ENCODE peak calls at places on chromosomes 16 and 17, in five cellular contexts. One of them, this sample, is unnamed.

GRCh38 chr16:67264866-67265265 is 14.5 kb upstream of the PLEKHG4 start:
- DNase-seq in astrocyte of the spinal cord: no peak
- DNase-seq in tibial nerve: no peak
- DNase-seq in H9: no peak
- DNase-seq in foreskin keratinocyte: no peak
- DNase-seq in this sample: no peak

GRCh38 chr17:10119203-10120112 is 78.9 kb downstream of the GAS7 start:
- DNase-seq in astrocyte of the spinal cord: no peak
- DNase-seq in tibial nerve: no peak
- DNase-seq in H9: peak; percentile 91
- DNase-seq in foreskin keratinocyte: peak; percentile 43
- DNase-seq in this sample: peak; percentile 71

GRCh38 chr17:73733527-73733926 is 89.3 kb upstream of the SDK2 start:
- DNase-seq in astrocyte of the spinal cord: no peak
- DNase-seq in tibial nerve: no peak
- DNase-seq in H9: no peak
- DNase-seq in foreskin keratinocyte: no peak
- DNase-seq in this sample: no peak

GRCh38 chr17:13352747-13353415 is 248.8 kb downstream of the HS3ST3A1 start:
- DNase-seq in astrocyte of the spinal cord: no peak
- DNase-seq in tibial nerve: no peak
- DNase-seq in H9: no peak
- DNase-seq in foreskin keratinocyte: no peak
- DNase-seq in this sample: no peak

GRCh38 chr16:30561212-30561816 is 3.1 kb upstream of the ZNF764 start:
- DNase-seq in astrocyte of the spinal cord: no peak
- DNase-seq in tibial nerve: no peak
- DNase-seq in H9: peak; percentile 48
- DNase-seq in foreskin keratinocyte: no peak
- DNase-seq in this sample: no peak

GRCh38 chr16:8646271-8646670 is 24.8 kb downstream of the METTL22 start:
- DNase-seq in astrocyte of the spinal cord: no peak
- DNase-seq in tibial nerve: no peak
- DNase-seq in H9: no peak
- DNase-seq in foreskin keratinocyte: no peak
- DNase-seq in this sample: no peak

GRCh38 chr17:68697850-68698313 is 96.7 kb upstream of the FAM20A start:
- DNase-seq in astrocyte of the spinal cord: peak; percentile 51
- DNase-seq in tibial nerve: no peak
- DNase-seq in H9: no peak
- DNase-seq in foreskin keratinocyte: peak; percentile 81
- DNase-seq in this sample: no peak

GRCh38 chr17:49853470-49854015 is 5.7 kb upstream of the TAC4 start:
- DNase-seq in astrocyte of the spinal cord: no peak
- DNase-seq in tibial nerve: no peak
- DNase-seq in H9: no peak
- DNase-seq in foreskin keratinocyte: no peak
- DNase-seq in this sample: no peak

GRCh38 chr16:50953266-50953665 is 197.8 kb downstream of the SALL1 start:
- DNase-seq in astrocyte of the spinal cord: no peak
- DNase-seq in tibial nerve: no peak
- DNase-seq in H9: no peak
- DNase-seq in foreskin keratinocyte: no peak
- DNase-seq in this sample: no peak

GRCh38 chr16:28149016-28149888 is 62.5 kb downstream of the XPO6 start:
- DNase-seq in astrocyte of the spinal cord: no peak
- DNase-seq in tibial nerve: no peak
- DNase-seq in H9: no peak
- DNase-seq in foreskin keratinocyte: no peak
- DNase-seq in this sample: no peak

GRCh38 chr17:73069846-73070245 is 22.6 kb downstream of the SLC39A11 start:
- DNase-seq in astrocyte of the spinal cord: no peak
- DNase-seq in tibial nerve: no peak
- DNase-seq in H9: no peak
- DNase-seq in foreskin keratinocyte: no peak
- DNase-seq in this sample: no peak

GRCh38 chr16:19929062-19929511 is 44.4 kb upstream of the GPRC5B start:
- DNase-seq in astrocyte of the spinal cord: no peak
- DNase-seq in tibial nerve: no peak
- DNase-seq in H9: peak; percentile 10
- DNase-seq in foreskin keratinocyte: no peak
- DNase-seq in this sample: no peak

GRCh38 chr17:66644311-66644710 is 190.6 kb upstream of the CACNG5 start:
- DNase-seq in astrocyte of the spinal cord: peak; percentile 40
- DNase-seq in tibial nerve: no peak
- DNase-seq in H9: no peak
- DNase-seq in foreskin keratinocyte: no peak
- DNase-seq in this sample: no peak

GRCh38 chr17:73593249-73593965 is 50.8 kb downstream of the SDK2 start:
- DNase-seq in astrocyte of the spinal cord: no peak
- DNase-seq in tibial nerve: no peak
- DNase-seq in H9: no peak
- DNase-seq in foreskin keratinocyte: no peak
- DNase-seq in this sample: no peak

GRCh38 chr16:27083861-27084261 is 17.1 kb downstream of the C16orf82 start:
- DNase-seq in astrocyte of the spinal cord: no peak
- DNase-seq in tibial nerve: no peak
- DNase-seq in H9: peak; percentile 84
- DNase-seq in foreskin keratinocyte: no peak
- DNase-seq in this sample: no peak

GRCh38 chr17:82424001-82424862 is 5.8 kb upstream of the OGFOD3 start:
- DNase-seq in astrocyte of the spinal cord: peak; percentile 24
- DNase-seq in tibial nerve: peak; percentile 50
- DNase-seq in H9: peak; percentile 69
- DNase-seq in foreskin keratinocyte: no peak
- DNase-seq in this sample: no peak

GRCh38 chr17:44221862-44222111 is 2.3 kb upstream of the UBTF start:
- DNase-seq in astrocyte of the spinal cord: no peak
- DNase-seq in tibial nerve: no peak
- DNase-seq in H9: no peak
- DNase-seq in foreskin keratinocyte: no peak
- DNase-seq in this sample: no peak

GRCh38 chr17:74215332-74215727 is 2.0 kb downstream of the TTYH2 start:
- DNase-seq in astrocyte of the spinal cord: no peak
- DNase-seq in tibial nerve: no peak
- DNase-seq in H9: no peak
- DNase-seq in foreskin keratinocyte: no peak
- DNase-seq in this sample: no peak

GRCh38 chr17:8913879-8914278 is 46.4 kb upstream of the PIK3R6 start:
- DNase-seq in astrocyte of the spinal cord: no peak
- DNase-seq in tibial nerve: no peak
- DNase-seq in H9: no peak
- DNase-seq in foreskin keratinocyte: no peak
- DNase-seq in this sample: no peak

GRCh38 chr16:23365602-23366240 is 63.6 kb downstream of the SCNN1B start:
- DNase-seq in astrocyte of the spinal cord: no peak
- DNase-seq in tibial nerve: no peak
- DNase-seq in H9: no peak
- DNase-seq in foreskin keratinocyte: no peak
- DNase-seq in this sample: no peak

GRCh38 chr16:21589551-21589950 is 9.8 kb upstream of the METTL9 start:
- DNase-seq in astrocyte of the spinal cord: no peak
- DNase-seq in tibial nerve: no peak
- DNase-seq in H9: no peak
- DNase-seq in foreskin keratinocyte: no peak
- DNase-seq in this sample: no peak

GRCh38 chr17:19737305-19738072 is 10.6 kb downstream of the ALDH3A1 start:
- DNase-seq in astrocyte of the spinal cord: no peak
- DNase-seq in tibial nerve: no peak
- DNase-seq in H9: no peak
- DNase-seq in foreskin keratinocyte: no peak
- DNase-seq in this sample: no peak

GRCh38 chr17:64037802-64038201 is 17.4 kb upstream of the ICAM2 start:
- DNase-seq in astrocyte of the spinal cord: no peak
- DNase-seq in tibial nerve: no peak
- DNase-seq in H9: no peak
- DNase-seq in foreskin keratinocyte: no peak
- DNase-seq in this sample: no peak

GRCh38 chr17:45132302-45132568 is at the start of gene PLCD3:
- DNase-seq in astrocyte of the spinal cord: no peak
- DNase-seq in tibial nerve: peak; percentile 63
- DNase-seq in H9: no peak
- DNase-seq in foreskin keratinocyte: no peak
- DNase-seq in this sample: no peak

GRCh38 chr17:29099527-29099926 is 56.6 kb downstream of the PIPOX start:
- DNase-seq in astrocyte of the spinal cord: no peak
- DNase-seq in tibial nerve: no peak
- DNase-seq in H9: no peak
- DNase-seq in foreskin keratinocyte: no peak
- DNase-seq in this sample: no peak

GRCh38 chr17:29102046-29102445 is 59.1 kb downstream of the PIPOX start:
- DNase-seq in astrocyte of the spinal cord: no peak
- DNase-seq in tibial nerve: no peak
- DNase-seq in H9: no peak
- DNase-seq in foreskin keratinocyte: no peak
- DNase-seq in this sample: no peak

GRCh38 chr17:29103341-29103740 is 60.4 kb downstream of the PIPOX start:
- DNase-seq in astrocyte of the spinal cord: no peak
- DNase-seq in tibial nerve: no peak
- DNase-seq in H9: no peak
- DNase-seq in foreskin keratinocyte: no peak
- DNase-seq in this sample: no peak

GRCh38 chr17:29102741-29103181 is 59.8 kb downstream of the PIPOX start:
- DNase-seq in astrocyte of the spinal cord: no peak
- DNase-seq in tibial nerve: no peak
- DNase-seq in H9: no peak
- DNase-seq in foreskin keratinocyte: peak; percentile 54
- DNase-seq in this sample: no peak

GRCh38 chr17:29100296-29100695 is 57.4 kb downstream of the PIPOX start:
- DNase-seq in astrocyte of the spinal cord: no peak
- DNase-seq in tibial nerve: no peak
- DNase-seq in H9: no peak
- DNase-seq in foreskin keratinocyte: no peak
- DNase-seq in this sample: no peak
- TF ChIP-seq CTCF in astrocyte of the spinal cord: no peak
- TF ChIP-seq CTCF in tibial nerve: no peak
- TF ChIP-seq CTCF in H9: no peak
- TF ChIP-seq CTCF in foreskin keratinocyte: no peak
- TF ChIP-seq CTCF in this sample: no peak

DNA sequence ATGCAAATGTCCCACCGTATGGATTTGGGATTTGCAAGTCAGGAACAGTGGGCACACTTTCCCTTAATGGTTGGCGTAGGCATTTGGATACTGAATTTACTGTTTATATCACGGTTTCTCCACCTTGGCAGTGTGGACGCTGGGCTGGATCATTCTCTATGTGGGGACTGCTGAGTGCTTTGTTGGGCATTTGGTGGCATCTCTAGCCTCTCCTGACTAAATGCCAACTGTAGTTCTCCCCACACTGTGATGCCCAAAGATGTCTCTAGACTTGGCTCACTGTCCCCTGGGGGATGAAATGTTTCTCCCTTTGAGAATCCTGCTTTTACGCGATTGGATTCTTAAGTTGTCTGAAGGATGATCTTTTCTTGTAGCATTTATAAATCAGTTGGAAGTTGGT is 49.0 kb downstream of the RBFOX1 start:
- DNase-seq in astrocyte of the spinal cord: no peak
- DNase-seq in tibial nerve: no peak
- DNase-seq in H9: no peak
- DNase-seq in foreskin keratinocyte: no peak
- DNase-seq in this sample: no peak
- TF ChIP-seq CTCF in astrocyte of the spinal cord: no peak
- TF ChIP-seq CTCF in tibial nerve: no peak
- TF ChIP-seq CTCF in H9: no peak
- TF ChIP-seq CTCF in foreskin keratinocyte: no peak
- TF ChIP-seq CTCF in this sample: no peak

DNA sequence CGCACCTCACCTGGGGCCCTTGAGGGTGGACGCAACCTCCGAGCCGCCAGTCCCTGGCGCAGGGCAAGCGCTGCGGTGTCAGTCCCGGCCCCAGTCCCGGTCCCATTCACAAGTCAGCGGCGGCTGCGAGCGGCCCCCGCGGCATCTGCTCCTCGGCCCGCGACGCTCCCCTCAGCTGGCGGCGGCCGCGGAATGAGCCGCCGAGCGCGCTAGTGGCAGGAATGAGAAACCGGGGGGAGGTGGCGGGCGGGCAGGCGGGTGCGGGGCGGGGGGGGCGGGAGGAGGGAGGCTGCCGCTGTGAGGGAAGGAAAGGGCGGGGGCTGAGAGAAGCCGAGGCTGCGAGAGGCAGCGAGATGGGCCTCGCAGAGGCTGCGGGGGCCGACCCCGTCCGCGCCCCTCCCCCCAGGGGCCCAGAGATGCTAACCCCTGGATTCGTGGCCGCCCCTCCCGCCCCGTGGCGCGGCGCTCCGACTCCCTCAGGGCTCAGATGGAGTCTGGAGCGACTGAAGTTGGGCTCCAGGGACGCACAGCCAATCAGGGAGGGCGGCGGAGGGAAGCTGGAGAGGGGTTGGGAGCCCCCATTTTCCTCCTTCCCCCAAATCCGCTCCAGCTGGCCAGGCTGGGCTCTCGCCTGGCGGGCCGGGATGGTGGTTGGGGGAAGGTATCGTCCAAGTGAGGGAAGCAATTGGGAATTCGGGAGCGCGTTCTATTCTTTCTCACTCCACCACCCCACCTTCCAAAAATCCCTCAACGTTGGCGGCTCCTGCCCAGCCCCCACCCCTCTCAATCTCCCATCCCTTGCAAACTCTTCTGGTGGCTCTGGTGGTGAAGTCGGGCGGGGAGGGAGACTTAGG is at the start of gene CDH11:
- DNase-seq in astrocyte of the spinal cord: peak; percentile 91
- DNase-seq in tibial nerve: peak; percentile 41
- DNase-seq in H9: peak; percentile 70
- DNase-seq in foreskin keratinocyte: peak; percentile 46
- DNase-seq in this sample: no peak
- TF ChIP-seq CTCF in astrocyte of the spinal cord: peak; percentile 41
- TF ChIP-seq CTCF in tibial nerve: peak; percentile 58
- TF ChIP-seq CTCF in H9: peak; percentile 40
- TF ChIP-seq CTCF in foreskin keratinocyte: peak; percentile 32
- TF ChIP-seq CTCF in this sample: no peak

DNA sequence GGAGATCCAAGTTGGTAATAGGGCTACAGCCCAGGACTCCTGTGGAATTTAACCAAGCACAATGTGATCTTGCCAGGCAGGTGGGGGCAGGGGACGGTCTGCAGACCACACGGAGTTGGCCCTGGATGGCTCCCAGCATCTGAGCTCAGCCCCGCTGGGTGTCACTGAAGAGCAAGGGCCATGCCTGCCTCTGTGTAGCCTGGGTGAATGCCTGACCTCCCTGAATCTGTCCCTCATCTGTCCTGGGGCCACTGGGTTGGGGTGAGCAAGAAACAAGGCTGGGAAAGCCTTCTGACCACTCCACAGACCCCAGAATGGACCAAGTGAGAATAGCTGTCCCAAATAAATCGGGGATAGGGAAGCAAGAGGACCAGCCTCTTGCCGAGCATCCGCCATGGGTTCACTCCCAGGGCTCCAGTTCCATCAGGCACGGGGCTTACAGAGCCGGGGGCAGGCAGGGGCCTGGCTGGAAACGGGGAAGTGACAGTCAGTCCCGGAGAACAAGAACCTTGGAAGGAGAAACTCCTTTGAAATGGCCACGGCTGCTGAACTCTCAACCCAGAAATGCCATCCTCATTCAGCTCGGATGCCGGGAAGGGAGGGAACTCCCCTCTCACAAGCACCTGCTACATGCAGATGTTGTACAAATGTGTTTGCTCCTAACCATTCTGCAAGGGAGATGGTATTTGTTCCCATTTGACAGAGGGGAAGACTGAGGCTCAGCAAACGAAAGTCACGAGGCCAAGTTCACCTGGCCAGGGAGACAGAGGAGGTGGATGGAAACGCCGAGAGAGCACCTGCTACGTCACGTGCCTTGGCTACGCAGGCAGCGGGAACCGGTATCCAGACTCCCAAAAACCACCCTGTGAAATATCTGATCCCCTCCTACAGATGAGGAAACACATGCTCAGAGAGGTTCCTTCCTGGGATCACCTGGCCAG is 50.0 kb downstream of the RMI2 start:
- DNase-seq in astrocyte of the spinal cord: no peak
- DNase-seq in tibial nerve: no peak
- DNase-seq in H9: no peak
- DNase-seq in foreskin keratinocyte: no peak
- DNase-seq in this sample: peak; percentile 17
- TF ChIP-seq CTCF in astrocyte of the spinal cord: no peak
- TF ChIP-seq CTCF in tibial nerve: no peak
- TF ChIP-seq CTCF in H9: no peak
- TF ChIP-seq CTCF in foreskin keratinocyte: no peak
- TF ChIP-seq CTCF in this sample: no peak